ENCODE peak calls at places on chromosomes 1 and 21, in four cellular contexts. Q, L, D and N are unnamed samples.

GRCh38 chr1:65792671-65793358 is at the start of gene PDE4B:
- DNase-seq in Q (no peak), D (no peak), L (peak), N (peak)

GRCh38 chr1:1212780-1213152 is 1.2 kb downstream of the TNFRSF4 start:
- DNase-seq in Q (peak), D (peak), L (peak), N (no peak)

GRCh38 chr1:231918239-231919015 is 291.8 kb downstream of the DISC1 start:
- DNase-seq in L (no peak), D (no peak), Q (peak), N (peak)

GRCh38 chr1:232443372-232443771 is 186.6 kb downstream of the SIPA1L2 start:
- DNase-seq in L (no peak), Q (no peak), D (no peak), N (no peak)

GRCh38 chr1:182054698-182055326 is 6.7 kb downstream of the ZNF648 start:
- DNase-seq in Q (peak), L (no peak), D (no peak), N (no peak)

GRCh38 chr1:223885614-223886013 is 39.9 kb upstream of the TP53BP2 start:
- DNase-seq in D (no peak), Q (no peak), L (no peak), N (no peak)

GRCh38 chr1:115710859-115711624 is 57.5 kb downstream of the CASQ2 start:
- DNase-seq in D (peak), Q (no peak), L (no peak), N (no peak)

GRCh38 chr21:29691616-29692491 is 247.9 kb downstream of the GRIK1 start:
- DNase-seq in D (no peak), Q (no peak), L (no peak), N (no peak)

GRCh38 chr1:62391369-62391971 is 45.4 kb upstream of the USP1 start:
- DNase-seq in L (no peak), Q (no peak), D (no peak), N (peak)

GRCh38 chr1:156935719-156936118 is 15.3 kb downstream of the LRRC71 start:
- DNase-seq in Q (no peak), L (peak), D (no peak), N (no peak)

GRCh38 chr21:39610705-39611104 is 2.0 kb upstream of the B3GALT5 start:
- DNase-seq in D (no peak), Q (no peak), L (no peak), N (peak)

GRCh38 chr1:28668191-28668955 is at the start of gene GMEB1:
- DNase-seq in D (peak), L (peak), Q (peak), N (peak)

GRCh38 chr1:36481771-36482723 is 666 bp downstream of the CSF3R start:
- DNase-seq in L (no peak), Q (no peak), D (no peak), N (no peak)

GRCh38 chr1:184030433-184031126 is 6.9 kb downstream of the COLGALT2 start:
- DNase-seq in Q (no peak), D (no peak), L (no peak), N (no peak)

GRCh38 chr1:192589813-192590212 is 14.2 kb downstream of the RGS1 start:
- DNase-seq in D (no peak), L (no peak), Q (no peak), N (no peak)

GRCh38 chr1:6026095-6026809 is 19.4 kb upstream of the KCNAB2 start:
- DNase-seq in L (peak), Q (peak), D (peak), N (no peak)

GRCh38 chr1:85328713-85329376 is 52.4 kb upstream of the BCL10 start:
- DNase-seq in Q (no peak), D (no peak), L (no peak), N (peak)

GRCh38 chr1:207965602-207966387 is 54.9 kb upstream of the CD34 start:
- DNase-seq in D (no peak), L (no peak), Q (no peak), N (peak)

GRCh38 chr1:155698382-155699038 is 9.6 kb downstream of the DAP3 start:
- DNase-seq in D (no peak), L (no peak), Q (no peak), N (peak)

GRCh38 chr21:15249285-15249993 is 184.6 kb upstream of the NRIP1 start:
- DNase-seq in Q (no peak), D (no peak), L (no peak), N (peak)

GRCh38 chr1:39990428-39990827 is 35.5 kb downstream of the MFSD2A start:
- DNase-seq in Q (no peak), D (no peak), L (no peak), N (no peak)

GRCh38 chr1:231806623-231807470 is 180.3 kb downstream of the DISC1 start:
- DNase-seq in L (peak), D (peak), Q (no peak), N (no peak)

GRCh38 chr1:23376890-23377811 is 7.5 kb upstream of the ZNF436 start:
- DNase-seq in Q (no peak), L (peak), D (peak), N (peak)

GRCh38 chr1:84698151-84698651 is 7.9 kb upstream of the SSX2IP start:
- DNase-seq in D (no peak), Q (no peak), L (no peak), N (peak)

GRCh38 chr1:201718346-201719202 is 110.4 kb upstream of the IPO9 start:
- DNase-seq in L (no peak), Q (no peak), D (no peak), N (no peak)

DNA sequence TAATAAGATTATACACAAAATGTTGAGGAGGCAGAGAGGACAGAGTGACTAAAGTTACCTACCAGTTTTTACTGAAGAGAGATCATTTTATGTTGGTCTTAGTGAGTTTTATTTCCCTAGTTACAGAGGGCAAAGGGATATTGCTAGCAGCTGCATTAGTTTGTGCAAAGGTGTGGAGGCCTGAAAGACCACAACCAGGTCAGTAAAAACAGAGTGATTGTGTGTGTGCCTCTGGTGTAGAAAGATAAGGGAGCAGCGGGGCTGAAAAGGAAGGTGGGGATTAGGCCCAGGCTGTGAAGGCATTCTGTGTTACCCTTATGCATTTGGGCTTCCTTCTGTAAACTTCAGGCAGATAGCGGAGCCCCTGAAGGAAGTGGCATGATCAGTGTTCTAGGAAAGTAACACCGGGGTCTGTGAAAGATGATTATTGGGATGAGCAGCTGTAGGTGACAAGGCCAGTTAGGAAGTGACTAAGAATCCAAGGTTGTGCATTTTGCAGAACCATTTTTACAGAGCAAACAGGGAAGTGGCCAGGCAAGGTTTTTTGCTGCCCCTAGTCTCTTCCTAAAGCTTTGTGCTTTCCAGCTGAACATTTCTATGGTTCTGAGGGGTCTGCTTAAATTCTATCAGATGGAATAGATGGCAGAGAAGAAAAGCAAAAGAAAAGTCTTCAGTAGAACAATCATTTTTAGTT is 3.7 kb downstream of the GADD45A start:
- DNase-seq in L (no peak), D (no peak), Q (no peak), N (no peak)
- H3K4me3 ChIP-seq in L (peak), D (no peak), Q (no peak), N (peak)

DNA sequence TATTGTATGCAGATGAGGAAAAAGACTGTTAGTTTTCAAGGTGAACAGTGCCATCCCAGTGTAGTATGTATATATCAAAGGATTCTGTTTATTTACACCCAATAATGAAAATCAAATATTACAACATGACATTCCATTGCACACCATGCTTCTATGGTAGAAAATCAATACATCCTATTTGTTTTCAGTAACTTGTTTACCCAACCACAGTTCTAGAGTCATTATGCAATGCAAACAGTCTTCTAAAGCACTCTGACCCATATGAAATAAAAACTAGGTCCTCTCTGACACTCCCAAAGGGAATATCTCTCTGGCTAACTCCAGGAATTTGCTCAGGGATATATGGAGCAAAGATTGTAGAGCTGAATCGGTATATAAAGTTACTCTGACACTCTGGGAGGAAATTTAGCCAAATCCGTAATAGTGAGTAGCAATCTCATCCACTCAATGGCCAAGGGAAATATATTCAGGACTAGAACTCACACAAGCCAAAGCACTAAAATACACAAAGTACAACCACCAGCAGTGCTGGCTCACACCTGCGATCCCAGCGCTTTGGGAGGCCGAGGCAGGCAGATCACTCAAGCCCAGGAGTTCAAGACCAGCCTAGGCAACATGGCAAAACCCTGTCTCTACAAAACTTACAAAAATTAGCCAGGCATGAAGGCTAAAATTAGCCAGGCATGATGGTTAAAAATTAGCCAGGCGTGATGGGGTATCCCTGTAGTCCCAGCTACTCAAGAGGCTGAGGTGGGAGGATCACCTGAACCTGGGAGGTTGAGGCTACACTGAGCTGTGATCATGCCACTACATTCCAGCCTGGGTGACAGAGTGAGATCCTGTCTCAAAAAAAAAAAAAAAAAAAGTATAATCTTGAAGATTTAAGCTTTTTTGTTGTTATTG is 75.2 kb downstream of the RERE start:
- DNase-seq in D (no peak), Q (no peak), L (no peak), N (no peak)
- H3K4me3 ChIP-seq in D (no peak), Q (no peak), L (no peak), N (no peak)

GRCh38 chr1:177969825-177970371 is at the start of gene SEC16B:
- DNase-seq in Q (no peak), L (no peak), D (no peak), N (no peak)
- H3K4me3 ChIP-seq in Q (no peak), L (no peak), D (no peak), N (no peak)

GRCh38 chr1:204196068-204196795 is at the start of gene KISS1:
- DNase-seq in Q (no peak), L (no peak), D (no peak), N (no peak)

GRCh38 chr1:204199579-204199978 is 3.3 kb upstream of the KISS1 start:
- DNase-seq in L (no peak), Q (no peak), D (peak), N (no peak)

GRCh38 chr1:204194771-204195170 is 1.5 kb downstream of the KISS1 start:
- DNase-seq in D (no peak), L (no peak), Q (no peak), N (no peak)

GRCh38 chr1:204198978-204199340 is 2.7 kb upstream of the KISS1 start:
- DNase-seq in D (no peak), L (no peak), Q (no peak), N (no peak)

DNA sequence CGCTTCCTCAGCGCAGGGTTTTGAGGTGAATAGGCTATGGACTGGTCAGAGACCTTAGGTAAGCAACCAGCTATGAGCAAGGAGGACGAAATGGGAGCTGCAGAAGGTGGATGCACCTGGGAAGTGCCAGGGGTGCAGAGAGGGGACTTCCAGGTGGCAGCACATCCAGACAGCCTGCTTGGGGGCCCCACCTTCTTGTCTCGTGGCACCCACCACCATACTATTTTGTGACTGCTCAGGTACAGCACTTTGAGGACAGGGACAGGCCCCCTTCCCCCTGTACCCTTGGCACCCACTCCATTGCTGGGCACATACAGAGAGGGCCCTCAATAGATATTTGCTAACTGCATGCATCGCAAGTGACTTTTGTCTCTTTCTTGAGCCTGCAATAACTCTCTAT is 777 bp upstream of the KISS1 start:
- DNase-seq in Q (no peak), D (no peak), L (no peak), N (no peak)
- H3K4me3 ChIP-seq in Q (no peak), D (no peak), L (no peak), N (no peak)

GRCh38 chr1:54274881-54275280 is 74.9 kb downstream of the MRPL37 start:
- DNase-seq in D (no peak), Q (no peak), L (no peak), N (no peak)
- H3K4me3 ChIP-seq in D (no peak), Q (no peak), L (no peak), N (no peak)

DNA sequence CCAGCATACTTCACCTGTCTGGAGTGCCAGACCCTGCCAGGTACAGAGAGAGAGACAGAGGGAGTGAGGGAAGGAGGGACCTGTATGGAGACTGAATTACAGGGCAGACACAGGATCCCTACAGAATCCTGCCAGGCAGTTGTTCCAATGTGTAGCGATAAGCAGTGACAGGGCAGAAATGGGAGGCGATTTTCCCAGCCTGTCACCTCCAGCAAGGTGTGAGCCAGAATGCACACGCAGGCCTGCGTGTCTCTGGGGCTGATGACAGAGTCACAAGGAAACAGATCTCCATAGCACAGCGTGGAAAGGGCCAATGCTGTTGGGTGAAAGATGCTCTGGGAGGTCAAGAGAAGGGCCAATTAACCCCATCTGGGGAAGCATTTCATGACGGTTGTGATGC is 111.3 kb downstream of the HIVEP3 start:
- DNase-seq in L (no peak), D (peak), Q (no peak), N (no peak)
- H3K4me3 ChIP-seq in L (no peak), D (no peak), Q (no peak), N (no peak)

GRCh38 chr1:150148834-150149489 is 754 bp upstream of the PLEKHO1 start:
- DNase-seq in D (no peak), Q (no peak), L (no peak), N (no peak)

GRCh38 chr1:150152182-150152536 is 2.4 kb downstream of the PLEKHO1 start:
- DNase-seq in D (no peak), Q (no peak), L (no peak), N (no peak)

GRCh38 chr1:150149490-150150453 is at the start of gene PLEKHO1:
- DNase-seq in D (peak), Q (peak), L (peak), N (peak)

GRCh38 chr1:150151291-150152181 is 1.8 kb downstream of the PLEKHO1 start:
- DNase-seq in Q (peak), L (peak), D (peak), N (no peak)

GRCh38 chr1:150150511-150151021 is 850 bp downstream of the PLEKHO1 start:
- DNase-seq in L (peak), D (peak), Q (no peak), N (no peak)
- H3K4me3 ChIP-seq in L (peak), D (peak), Q (peak), N (peak)

DNA sequence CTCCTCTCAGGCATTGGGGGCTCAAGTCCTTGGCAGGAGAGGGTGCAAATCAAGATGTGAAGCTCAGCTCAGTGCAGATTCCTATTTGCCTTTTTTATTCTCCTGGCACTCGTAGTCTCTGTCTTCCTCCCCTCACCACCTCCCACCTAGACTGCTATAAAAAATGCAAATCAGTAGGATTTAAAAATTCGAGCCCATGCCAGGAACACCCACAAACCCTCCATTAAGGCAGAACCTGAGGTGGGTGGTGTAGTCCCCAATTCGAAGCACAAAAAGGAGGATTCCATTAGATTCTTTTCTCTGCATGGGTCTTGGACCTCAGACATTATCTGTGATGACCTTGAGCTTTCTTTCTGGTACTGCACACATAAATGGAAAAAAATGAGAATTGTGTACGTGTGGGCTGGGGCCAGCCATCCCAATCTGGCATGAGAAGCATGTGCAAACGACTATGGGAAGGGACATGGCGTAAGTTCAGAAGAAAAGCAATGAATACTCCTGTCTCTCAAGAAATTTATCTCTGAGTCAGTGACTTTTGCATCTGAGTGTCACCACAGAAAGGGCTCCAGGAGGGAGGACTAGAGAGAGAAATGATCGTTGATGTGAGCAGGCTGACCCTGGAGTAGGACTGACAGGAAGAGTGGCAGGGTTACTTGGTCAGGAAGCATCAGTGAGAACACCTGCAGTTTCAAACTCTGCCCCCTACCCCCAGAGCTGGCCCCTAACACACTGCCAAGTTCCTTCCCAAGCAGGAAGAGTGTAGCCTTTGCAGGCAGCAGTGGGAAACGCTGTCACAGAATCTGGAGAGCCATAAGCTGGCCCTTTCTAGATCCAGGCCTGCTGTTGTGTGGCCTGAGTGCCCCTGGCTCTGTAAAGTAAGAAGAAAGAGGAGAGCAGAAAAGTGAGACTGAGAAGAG is 1.7 kb downstream of the INKA2 start:
- DNase-seq in Q (no peak), L (no peak), D (no peak), N (no peak)
- H3K4me3 ChIP-seq in Q (peak), L (no peak), D (peak), N (peak)

GRCh38 chr1:246768403-246769020 is 44.3 kb downstream of the SCCPDH start:
- DNase-seq in D (no peak), L (no peak), Q (no peak), N (no peak)
- H3K4me3 ChIP-seq in D (no peak), L (no peak), Q (no peak), N (no peak)

GRCh38 chr1:94819584-94819944 is 593 bp upstream of the SLC44A3 start:
- DNase-seq in D (no peak), Q (no peak), L (no peak), N (no peak)
- H3K4me3 ChIP-seq in D (peak), Q (peak), L (peak), N (peak)